ENCODE peak calls at places on chromosomes 12 and 14, in seven cellular contexts. One of them, this sample, is unnamed.

GRCh38 chr12:124506145-124506831 is 61.1 kb downstream of the NCOR2 start:
- DNase-seq in NK-92 treated with Interleukin-12 subunit alpha and Interleukin-12 subunit beta, amount 100 ng/mL, for 24 hours: no peak
- DNase-seq in activated gamma-delta T cell: no peak
- DNase-seq in AG04450: no peak
- DNase-seq in NCI-H2107: peak; percentile 53
- DNase-seq in neural progenitor cell: peak; percentile 28
- DNase-seq in neural crest cell: no peak
- DNase-seq in this sample: no peak

GRCh38 chr12:22287776-22288621 is 46.5 kb downstream of the ST8SIA1 start:
- DNase-seq in NK-92 treated with Interleukin-12 subunit alpha and Interleukin-12 subunit beta, amount 100 ng/mL, for 24 hours: no peak
- DNase-seq in activated gamma-delta T cell: no peak
- DNase-seq in neural progenitor cell: peak; percentile 41
- DNase-seq in NCI-H2107: no peak
- DNase-seq in neural crest cell: no peak
- DNase-seq in AG04450: no peak
- DNase-seq in this sample: no peak

GRCh38 chr14:67883717-67884116 is 64.1 kb downstream of the RAD51B start:
- DNase-seq in neural progenitor cell: no peak
- DNase-seq in activated gamma-delta T cell: no peak
- DNase-seq in NCI-H2107: no peak
- DNase-seq in neural crest cell: no peak
- DNase-seq in AG04450: no peak
- DNase-seq in NK-92 treated with Interleukin-12 subunit alpha and Interleukin-12 subunit beta, amount 100 ng/mL, for 24 hours: no peak
- DNase-seq in this sample: no peak

GRCh38 chr12:122086088-122086487 is 7.5 kb downstream of the MLXIP start:
- DNase-seq in AG04450: no peak
- DNase-seq in neural progenitor cell: no peak
- DNase-seq in activated gamma-delta T cell: no peak
- DNase-seq in NK-92 treated with Interleukin-12 subunit alpha and Interleukin-12 subunit beta, amount 100 ng/mL, for 24 hours: no peak
- DNase-seq in NCI-H2107: no peak
- DNase-seq in neural crest cell: no peak
- DNase-seq in this sample: no peak

GRCh38 chr12:76183459-76184186 is 99.1 kb upstream of the NAP1L1 start:
- DNase-seq in neural progenitor cell: no peak
- DNase-seq in NK-92 treated with Interleukin-12 subunit alpha and Interleukin-12 subunit beta, amount 100 ng/mL, for 24 hours: no peak
- DNase-seq in activated gamma-delta T cell: no peak
- DNase-seq in NCI-H2107: no peak
- DNase-seq in neural crest cell: no peak
- DNase-seq in AG04450: peak; percentile 96
- DNase-seq in this sample: no peak

GRCh38 chr12:116389990-116390655 is 112.6 kb upstream of the MED13L start:
- DNase-seq in neural progenitor cell: no peak
- DNase-seq in activated gamma-delta T cell: no peak
- DNase-seq in NK-92 treated with Interleukin-12 subunit alpha and Interleukin-12 subunit beta, amount 100 ng/mL, for 24 hours: no peak
- DNase-seq in NCI-H2107: no peak
- DNase-seq in AG04450: peak; percentile 85
- DNase-seq in neural crest cell: no peak
- DNase-seq in this sample: no peak

GRCh38 chr14:68820999-68821683 is 28.3 kb upstream of the ZFP36L1 start:
- DNase-seq in neural crest cell: no peak
- DNase-seq in neural progenitor cell: no peak
- DNase-seq in NCI-H2107: no peak
- DNase-seq in NK-92 treated with Interleukin-12 subunit alpha and Interleukin-12 subunit beta, amount 100 ng/mL, for 24 hours: no peak
- DNase-seq in AG04450: no peak
- DNase-seq in activated gamma-delta T cell: no peak
- DNase-seq in this sample: peak; percentile 77

GRCh38 chr12:2284857-2285256 is 232.1 kb downstream of the CACNA1C start:
- DNase-seq in neural crest cell: peak; percentile 69
- DNase-seq in activated gamma-delta T cell: no peak
- DNase-seq in NK-92 treated with Interleukin-12 subunit alpha and Interleukin-12 subunit beta, amount 100 ng/mL, for 24 hours: no peak
- DNase-seq in neural progenitor cell: peak; percentile 87
- DNase-seq in AG04450: no peak
- DNase-seq in NCI-H2107: peak; percentile 62
- DNase-seq in this sample: no peak

GRCh38 chr14:97180304-97181200 is 383.4 kb downstream of the VRK1 start:
- DNase-seq in neural crest cell: no peak
- DNase-seq in AG04450: no peak
- DNase-seq in NCI-H2107: no peak
- DNase-seq in activated gamma-delta T cell: no peak
- DNase-seq in NK-92 treated with Interleukin-12 subunit alpha and Interleukin-12 subunit beta, amount 100 ng/mL, for 24 hours: no peak
- DNase-seq in neural progenitor cell: no peak
- DNase-seq in this sample: no peak

GRCh38 chr14:24952851-24953666 is 96.9 kb downstream of the STXBP6 start:
- DNase-seq in neural crest cell: peak; percentile 34
- DNase-seq in activated gamma-delta T cell: no peak
- DNase-seq in NK-92 treated with Interleukin-12 subunit alpha and Interleukin-12 subunit beta, amount 100 ng/mL, for 24 hours: no peak
- DNase-seq in AG04450: no peak
- DNase-seq in neural progenitor cell: peak; percentile 54
- DNase-seq in NCI-H2107: no peak
- DNase-seq in this sample: no peak

GRCh38 chr14:91454580-91454979 is 37.0 kb upstream of the CCDC88C start:
- DNase-seq in NK-92 treated with Interleukin-12 subunit alpha and Interleukin-12 subunit beta, amount 100 ng/mL, for 24 hours: no peak
- DNase-seq in neural crest cell: no peak
- DNase-seq in NCI-H2107: no peak
- DNase-seq in neural progenitor cell: no peak
- DNase-seq in AG04450: no peak
- DNase-seq in activated gamma-delta T cell: no peak
- DNase-seq in this sample: no peak

GRCh38 chr14:91371011-91371989 is 46.3 kb downstream of the CCDC88C start:
- DNase-seq in NCI-H2107: no peak
- DNase-seq in neural progenitor cell: no peak
- DNase-seq in AG04450: no peak
- DNase-seq in neural crest cell: no peak
- DNase-seq in NK-92 treated with Interleukin-12 subunit alpha and Interleukin-12 subunit beta, amount 100 ng/mL, for 24 hours: no peak
- DNase-seq in activated gamma-delta T cell: no peak
- DNase-seq in this sample: no peak

GRCh38 chr12:20483776-20484175 is 115.4 kb downstream of the PDE3A start:
- DNase-seq in neural progenitor cell: no peak
- DNase-seq in activated gamma-delta T cell: no peak
- DNase-seq in AG04450: no peak
- DNase-seq in NCI-H2107: no peak
- DNase-seq in NK-92 treated with Interleukin-12 subunit alpha and Interleukin-12 subunit beta, amount 100 ng/mL, for 24 hours: no peak
- DNase-seq in neural crest cell: no peak
- DNase-seq in this sample: no peak

GRCh38 chr12:124750787-124751471 is 112.7 kb downstream of the SCARB1 start:
- DNase-seq in NCI-H2107: no peak
- DNase-seq in AG04450: no peak
- DNase-seq in NK-92 treated with Interleukin-12 subunit alpha and Interleukin-12 subunit beta, amount 100 ng/mL, for 24 hours: no peak
- DNase-seq in neural progenitor cell: peak; percentile 76
- DNase-seq in activated gamma-delta T cell: no peak
- DNase-seq in neural crest cell: no peak
- DNase-seq in this sample: no peak

GRCh38 chr14:40115583-40115982 is 683.4 kb upstream of the FBXO33 start:
- DNase-seq in NCI-H2107: no peak
- DNase-seq in neural crest cell: no peak
- DNase-seq in neural progenitor cell: no peak
- DNase-seq in AG04450: no peak
- DNase-seq in activated gamma-delta T cell: no peak
- DNase-seq in NK-92 treated with Interleukin-12 subunit alpha and Interleukin-12 subunit beta, amount 100 ng/mL, for 24 hours: no peak
- DNase-seq in this sample: no peak

GRCh38 chr14:92607702-92608429 is 94.3 kb downstream of the RIN3 start:
- DNase-seq in neural progenitor cell: no peak
- DNase-seq in AG04450: no peak
- DNase-seq in neural crest cell: no peak
- DNase-seq in NCI-H2107: no peak
- DNase-seq in activated gamma-delta T cell: no peak
- DNase-seq in NK-92 treated with Interleukin-12 subunit alpha and Interleukin-12 subunit beta, amount 100 ng/mL, for 24 hours: no peak
- DNase-seq in this sample: no peak

GRCh38 chr12:46439793-46440511 is 67.4 kb upstream of the SLC38A2 start:
- DNase-seq in AG04450: no peak
- DNase-seq in activated gamma-delta T cell: no peak
- DNase-seq in neural crest cell: no peak
- DNase-seq in neural progenitor cell: no peak
- DNase-seq in NCI-H2107: no peak
- DNase-seq in NK-92 treated with Interleukin-12 subunit alpha and Interleukin-12 subunit beta, amount 100 ng/mL, for 24 hours: no peak
- DNase-seq in this sample: no peak

GRCh38 chr14:73237219-73237785 is at the start of gene PAPLN:
- DNase-seq in neural progenitor cell: peak; percentile 61
- DNase-seq in AG04450: no peak
- DNase-seq in activated gamma-delta T cell: no peak
- DNase-seq in NCI-H2107: no peak
- DNase-seq in neural crest cell: no peak
- DNase-seq in NK-92 treated with Interleukin-12 subunit alpha and Interleukin-12 subunit beta, amount 100 ng/mL, for 24 hours: no peak
- DNase-seq in this sample: no peak

GRCh38 chr14:74573421-74574091 is 38.5 kb downstream of the LTBP2 start:
- DNase-seq in NCI-H2107: no peak
- DNase-seq in AG04450: no peak
- DNase-seq in activated gamma-delta T cell: no peak
- DNase-seq in NK-92 treated with Interleukin-12 subunit alpha and Interleukin-12 subunit beta, amount 100 ng/mL, for 24 hours: no peak
- DNase-seq in neural crest cell: no peak
- DNase-seq in neural progenitor cell: no peak
- DNase-seq in this sample: no peak

GRCh38 chr12:25189656-25190055 is 5.3 kb downstream of the DNAI7 start:
- DNase-seq in activated gamma-delta T cell: no peak
- DNase-seq in AG04450: no peak
- DNase-seq in neural crest cell: no peak
- DNase-seq in NCI-H2107: no peak
- DNase-seq in NK-92 treated with Interleukin-12 subunit alpha and Interleukin-12 subunit beta, amount 100 ng/mL, for 24 hours: no peak
- DNase-seq in neural progenitor cell: no peak
- DNase-seq in this sample: no peak

GRCh38 chr12:27772328-27773049 is 7.5 kb upstream of the KLHL42 start:
- DNase-seq in NCI-H2107: no peak
- DNase-seq in NK-92 treated with Interleukin-12 subunit alpha and Interleukin-12 subunit beta, amount 100 ng/mL, for 24 hours: no peak
- DNase-seq in AG04450: no peak
- DNase-seq in activated gamma-delta T cell: no peak
- DNase-seq in neural crest cell: no peak
- DNase-seq in neural progenitor cell: no peak
- DNase-seq in this sample: no peak

GRCh38 chr12:96698521-96698920 is 208.5 kb upstream of the NEDD1 start:
- DNase-seq in NCI-H2107: no peak
- DNase-seq in neural progenitor cell: no peak
- DNase-seq in activated gamma-delta T cell: no peak
- DNase-seq in AG04450: no peak
- DNase-seq in neural crest cell: no peak
- DNase-seq in NK-92 treated with Interleukin-12 subunit alpha and Interleukin-12 subunit beta, amount 100 ng/mL, for 24 hours: no peak
- DNase-seq in this sample: no peak

GRCh38 chr14:88844980-88845491 is 20.6 kb downstream of the TTC8 start:
- DNase-seq in neural progenitor cell: no peak
- DNase-seq in neural crest cell: no peak
- DNase-seq in NK-92 treated with Interleukin-12 subunit alpha and Interleukin-12 subunit beta, amount 100 ng/mL, for 24 hours: no peak
- DNase-seq in AG04450: no peak
- DNase-seq in NCI-H2107: no peak
- DNase-seq in activated gamma-delta T cell: no peak
- DNase-seq in this sample: no peak

GRCh38 chr12:12017135-12017581 is 53.6 kb upstream of the BCL2L14 start:
- DNase-seq in neural crest cell: no peak
- DNase-seq in NK-92 treated with Interleukin-12 subunit alpha and Interleukin-12 subunit beta, amount 100 ng/mL, for 24 hours: no peak
- DNase-seq in NCI-H2107: no peak
- DNase-seq in AG04450: no peak
- DNase-seq in activated gamma-delta T cell: no peak
- DNase-seq in neural progenitor cell: no peak
- DNase-seq in this sample: no peak

GRCh38 chr12:91511795-91512420 is 329.3 kb upstream of the DCN start:
- DNase-seq in AG04450: no peak
- DNase-seq in neural progenitor cell: peak; percentile 11
- DNase-seq in NCI-H2107: no peak
- DNase-seq in neural crest cell: no peak
- DNase-seq in activated gamma-delta T cell: no peak
- DNase-seq in NK-92 treated with Interleukin-12 subunit alpha and Interleukin-12 subunit beta, amount 100 ng/mL, for 24 hours: no peak
- DNase-seq in this sample: no peak

GRCh38 chr12:52307836-52308806 is 13.1 kb downstream of the KRT83 start:
- DNase-seq in neural crest cell: peak; percentile 69
- DNase-seq in activated gamma-delta T cell: no peak
- DNase-seq in neural progenitor cell: peak; percentile 88
- DNase-seq in AG04450: no peak
- DNase-seq in NCI-H2107: peak; percentile 29
- DNase-seq in NK-92 treated with Interleukin-12 subunit alpha and Interleukin-12 subunit beta, amount 100 ng/mL, for 24 hours: peak; percentile 46
- DNase-seq in this sample: peak; percentile 78

GRCh38 chr14:89266754-89267153 is 150.3 kb downstream of the FOXN3 start:
- DNase-seq in neural progenitor cell: no peak
- DNase-seq in activated gamma-delta T cell: no peak
- DNase-seq in NCI-H2107: no peak
- DNase-seq in NK-92 treated with Interleukin-12 subunit alpha and Interleukin-12 subunit beta, amount 100 ng/mL, for 24 hours: no peak
- DNase-seq in neural crest cell: no peak
- DNase-seq in AG04450: no peak
- DNase-seq in this sample: no peak

GRCh38 chr12:52715416-52715815 is 12.1 kb upstream of the KRT77 start:
- DNase-seq in neural progenitor cell: peak; percentile 42
- DNase-seq in activated gamma-delta T cell: no peak
- DNase-seq in NK-92 treated with Interleukin-12 subunit alpha and Interleukin-12 subunit beta, amount 100 ng/mL, for 24 hours: no peak
- DNase-seq in neural crest cell: no peak
- DNase-seq in AG04450: no peak
- DNase-seq in NCI-H2107: no peak
- DNase-seq in this sample: no peak

GRCh38 chr12:79424109-79424721 is 266.5 kb downstream of the PAWR start:
- DNase-seq in NK-92 treated with Interleukin-12 subunit alpha and Interleukin-12 subunit beta, amount 100 ng/mL, for 24 hours: no peak
- DNase-seq in neural crest cell: no peak
- DNase-seq in NCI-H2107: no peak
- DNase-seq in activated gamma-delta T cell: no peak
- DNase-seq in neural progenitor cell: peak; percentile 24
- DNase-seq in AG04450: peak; percentile 71
- DNase-seq in this sample: no peak

GRCh38 chr14:93905623-93906022 is 21.5 kb upstream of the FAM181A start:
- DNase-seq in neural crest cell: no peak
- DNase-seq in activated gamma-delta T cell: no peak
- DNase-seq in NCI-H2107: no peak
- DNase-seq in NK-92 treated with Interleukin-12 subunit alpha and Interleukin-12 subunit beta, amount 100 ng/mL, for 24 hours: no peak
- DNase-seq in AG04450: no peak
- DNase-seq in neural progenitor cell: no peak
- DNase-seq in this sample: peak; percentile 5

GRCh38 chr12:83432176-83432719 is 745.5 kb downstream of the TMTC2 start:
- DNase-seq in activated gamma-delta T cell: no peak
- DNase-seq in neural crest cell: no peak
- DNase-seq in AG04450: no peak
- DNase-seq in neural progenitor cell: no peak
- DNase-seq in NCI-H2107: no peak
- DNase-seq in NK-92 treated with Interleukin-12 subunit alpha and Interleukin-12 subunit beta, amount 100 ng/mL, for 24 hours: no peak
- DNase-seq in this sample: no peak

GRCh38 chr12:86683568-86683991 is 427.4 kb upstream of the MGAT4C start:
- DNase-seq in NK-92 treated with Interleukin-12 subunit alpha and Interleukin-12 subunit beta, amount 100 ng/mL, for 24 hours: no peak
- DNase-seq in neural crest cell: no peak
- DNase-seq in NCI-H2107: no peak
- DNase-seq in AG04450: peak; percentile 13
- DNase-seq in activated gamma-delta T cell: no peak
- DNase-seq in neural progenitor cell: no peak
- DNase-seq in this sample: no peak

GRCh38 chr14:61838661-61839060 is 76.4 kb downstream of the SNAPC1 start:
- DNase-seq in neural crest cell: no peak
- DNase-seq in neural progenitor cell: no peak
- DNase-seq in NCI-H2107: no peak
- DNase-seq in activated gamma-delta T cell: no peak
- DNase-seq in NK-92 treated with Interleukin-12 subunit alpha and Interleukin-12 subunit beta, amount 100 ng/mL, for 24 hours: no peak
- DNase-seq in AG04450: no peak
- DNase-seq in this sample: no peak

GRCh38 chr12:51751657-51752056 is 96.9 kb downstream of the FIGNL2 start:
- DNase-seq in AG04450: no peak
- DNase-seq in neural crest cell: no peak
- DNase-seq in activated gamma-delta T cell: no peak
- DNase-seq in NK-92 treated with Interleukin-12 subunit alpha and Interleukin-12 subunit beta, amount 100 ng/mL, for 24 hours: no peak
- DNase-seq in NCI-H2107: no peak
- DNase-seq in neural progenitor cell: no peak
- DNase-seq in this sample: no peak

GRCh38 chr12:119128527-119128926 is 50.2 kb upstream of the HSPB8 start:
- DNase-seq in AG04450: no peak
- DNase-seq in neural crest cell: no peak
- DNase-seq in neural progenitor cell: no peak
- DNase-seq in NK-92 treated with Interleukin-12 subunit alpha and Interleukin-12 subunit beta, amount 100 ng/mL, for 24 hours: no peak
- DNase-seq in activated gamma-delta T cell: no peak
- DNase-seq in NCI-H2107: no peak
- DNase-seq in this sample: no peak

GRCh38 chr12:43786899-43787693 is 19.0 kb downstream of the TWF1 start:
- DNase-seq in neural progenitor cell: no peak
- DNase-seq in activated gamma-delta T cell: no peak
- DNase-seq in NK-92 treated with Interleukin-12 subunit alpha and Interleukin-12 subunit beta, amount 100 ng/mL, for 24 hours: no peak
- DNase-seq in AG04450: no peak
- DNase-seq in NCI-H2107: no peak
- DNase-seq in neural crest cell: no peak
- DNase-seq in this sample: no peak

GRCh38 chr14:94827711-94828505 is 58.0 kb upstream of the GSC start:
- DNase-seq in activated gamma-delta T cell: no peak
- DNase-seq in NCI-H2107: no peak
- DNase-seq in AG04450: no peak
- DNase-seq in neural crest cell: no peak
- DNase-seq in neural progenitor cell: no peak
- DNase-seq in NK-92 treated with Interleukin-12 subunit alpha and Interleukin-12 subunit beta, amount 100 ng/mL, for 24 hours: no peak
- DNase-seq in this sample: no peak

GRCh38 chr12:95443458-95443857 is 30.5 kb upstream of the METAP2 start:
- DNase-seq in neural progenitor cell: peak; percentile 76
- DNase-seq in NCI-H2107: no peak
- DNase-seq in neural crest cell: no peak
- DNase-seq in NK-92 treated with Interleukin-12 subunit alpha and Interleukin-12 subunit beta, amount 100 ng/mL, for 24 hours: no peak
- DNase-seq in AG04450: no peak
- DNase-seq in activated gamma-delta T cell: no peak
- DNase-seq in this sample: no peak